ENCODE peak calls at places on chromosome 13, in four cellular contexts. One of them, this sample, is unnamed.

GRCh38 chr13:91133941-91134772 is 213.3 kb upstream of the MIR17HG start:
- DNase-seq in psoas muscle: no peak
- DNase-seq in dorsolateral prefrontal cortex: no peak
- DNase-seq in substantia nigra: no peak
- DNase-seq in this sample: peak

GRCh38 chr13:50512602-50513527 is 330.6 kb downstream of the DLEU7 start:
- DNase-seq in psoas muscle: peak
- DNase-seq in dorsolateral prefrontal cortex: no peak
- DNase-seq in substantia nigra: no peak
- DNase-seq in this sample: peak

GRCh38 chr13:109910131-109910530 is 123.7 kb upstream of the IRS2 start:
- DNase-seq in psoas muscle: no peak
- DNase-seq in dorsolateral prefrontal cortex: no peak
- DNase-seq in substantia nigra: no peak
- DNase-seq in this sample: no peak

GRCh38 chr13:99256283-99256682 is 1.9 kb downstream of the GPR18 start:
- DNase-seq in psoas muscle: no peak
- DNase-seq in dorsolateral prefrontal cortex: no peak
- DNase-seq in substantia nigra: no peak
- DNase-seq in this sample: no peak

GRCh38 chr13:108483981-108484380 is 145.4 kb upstream of the MYO16 start:
- DNase-seq in psoas muscle: no peak
- DNase-seq in dorsolateral prefrontal cortex: no peak
- DNase-seq in substantia nigra: no peak
- DNase-seq in this sample: no peak

GRCh38 chr13:71882120-71882519 is 15.1 kb upstream of the DACH1 start:
- DNase-seq in psoas muscle: no peak
- DNase-seq in dorsolateral prefrontal cortex: no peak
- DNase-seq in substantia nigra: no peak
- DNase-seq in this sample: no peak

GRCh38 chr13:28558126-28558525 is 63.2 kb upstream of the FLT1 start:
- DNase-seq in psoas muscle: no peak
- DNase-seq in dorsolateral prefrontal cortex: no peak
- DNase-seq in substantia nigra: no peak
- DNase-seq in this sample: no peak

GRCh38 chr13:28355046-28355821 is 139.7 kb downstream of the FLT1 start:
- DNase-seq in psoas muscle: no peak
- DNase-seq in dorsolateral prefrontal cortex: no peak
- DNase-seq in substantia nigra: no peak
- DNase-seq in this sample: no peak

GRCh38 chr13:35479691-35480090 is 3.2 kb upstream of the MAB21L1 start:
- DNase-seq in psoas muscle: no peak
- DNase-seq in dorsolateral prefrontal cortex: no peak
- DNase-seq in substantia nigra: no peak
- DNase-seq in this sample: no peak

GRCh38 chr13:43786766-43787517 is at the start of gene ENOX1:
- DNase-seq in psoas muscle: peak
- DNase-seq in dorsolateral prefrontal cortex: peak
- DNase-seq in substantia nigra: peak
- DNase-seq in this sample: peak

GRCh38 chr13:42333613-42334328 is 61.8 kb downstream of the AKAP11 start:
- DNase-seq in psoas muscle: no peak
- DNase-seq in dorsolateral prefrontal cortex: no peak
- DNase-seq in substantia nigra: no peak
- DNase-seq in this sample: no peak

GRCh38 chr13:59494560-59494970 is 669.2 kb downstream of the DIAPH3 start:
- DNase-seq in psoas muscle: no peak
- DNase-seq in dorsolateral prefrontal cortex: no peak
- DNase-seq in substantia nigra: no peak
- DNase-seq in this sample: peak

GRCh38 chr13:105048685-105049084 is 1486.8 kb downstream of the EFNB2 start:
- DNase-seq in psoas muscle: no peak
- DNase-seq in dorsolateral prefrontal cortex: no peak
- DNase-seq in substantia nigra: no peak
- DNase-seq in this sample: no peak

GRCh38 chr13:86870388-86870966 is 800.7 kb upstream of the SLITRK5 start:
- DNase-seq in psoas muscle: no peak
- DNase-seq in dorsolateral prefrontal cortex: no peak
- DNase-seq in substantia nigra: no peak
- DNase-seq in this sample: no peak

GRCh38 chr13:49298903-49299605 is 51.3 kb downstream of the CDADC1 start:
- DNase-seq in psoas muscle: no peak
- DNase-seq in dorsolateral prefrontal cortex: no peak
- DNase-seq in substantia nigra: no peak
- DNase-seq in this sample: no peak

GRCh38 chr13:32894589-32895001 is 121.6 kb upstream of the KL start:
- DNase-seq in psoas muscle: no peak
- DNase-seq in dorsolateral prefrontal cortex: no peak
- DNase-seq in substantia nigra: no peak
- DNase-seq in this sample: no peak

GRCh38 chr13:104592127-104592526 is 1525.9 kb upstream of the SLC10A2 start:
- DNase-seq in psoas muscle: no peak
- DNase-seq in dorsolateral prefrontal cortex: no peak
- DNase-seq in substantia nigra: no peak
- DNase-seq in this sample: no peak

GRCh38 chr13:63938851-63939250 is 2523.2 kb upstream of the PCDH20 start:
- DNase-seq in psoas muscle: no peak
- DNase-seq in dorsolateral prefrontal cortex: no peak
- DNase-seq in substantia nigra: no peak
- DNase-seq in this sample: no peak

GRCh38 chr13:51635137-51635878 is 51.0 kb downstream of the WDFY2 start:
- DNase-seq in psoas muscle: no peak
- DNase-seq in dorsolateral prefrontal cortex: no peak
- DNase-seq in substantia nigra: no peak
- DNase-seq in this sample: no peak
- H3K27ac ChIP-seq in psoas muscle: no peak
- H3K27ac ChIP-seq in dorsolateral prefrontal cortex: peak
- H3K27ac ChIP-seq in substantia nigra: peak
- H3K27ac ChIP-seq in this sample: no peak

GRCh38 chr13:45468676-45469075 is 3.9 kb downstream of the COG3 start:
- DNase-seq in psoas muscle: no peak
- DNase-seq in dorsolateral prefrontal cortex: no peak
- DNase-seq in substantia nigra: no peak
- DNase-seq in this sample: no peak

GRCh38 chr13:45464687-45465453 is at the start of gene COG3:
- DNase-seq in psoas muscle: peak
- DNase-seq in dorsolateral prefrontal cortex: peak
- DNase-seq in substantia nigra: peak
- DNase-seq in this sample: peak

GRCh38 chr13:45466359-45466758 is 1.6 kb downstream of the COG3 start:
- DNase-seq in psoas muscle: no peak
- DNase-seq in dorsolateral prefrontal cortex: no peak
- DNase-seq in substantia nigra: no peak
- DNase-seq in this sample: no peak

DNA sequence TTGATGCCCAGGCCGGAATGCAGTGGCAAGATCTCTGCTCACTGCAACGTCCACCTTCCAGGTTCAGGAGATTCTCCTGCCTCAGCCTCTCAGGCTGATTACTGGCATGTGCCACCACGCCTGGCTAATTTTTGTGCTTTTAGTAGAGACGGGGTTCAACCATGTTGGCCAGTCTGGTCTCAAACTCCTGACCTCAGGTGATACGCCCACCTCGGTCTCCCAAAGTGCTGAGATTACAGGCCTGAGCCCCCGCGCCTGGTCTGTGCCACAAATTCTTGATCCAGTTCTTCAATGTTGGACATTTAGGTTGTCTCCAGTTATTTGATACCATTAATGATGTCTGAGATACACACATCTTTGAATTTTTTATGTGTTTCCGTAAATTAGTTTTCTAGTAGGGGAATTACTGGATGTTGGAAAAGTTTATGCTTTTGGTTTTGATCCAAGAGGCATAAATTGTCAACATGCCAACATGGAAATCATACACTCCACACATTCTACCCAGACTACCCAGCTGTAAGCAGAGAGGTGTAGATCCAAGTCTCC is 525 bp upstream of the COG3 start:
- DNase-seq in psoas muscle: no peak
- DNase-seq in dorsolateral prefrontal cortex: no peak
- DNase-seq in substantia nigra: no peak
- DNase-seq in this sample: no peak
- H3K27ac ChIP-seq in psoas muscle: peak
- H3K27ac ChIP-seq in dorsolateral prefrontal cortex: peak
- H3K27ac ChIP-seq in substantia nigra: peak
- H3K27ac ChIP-seq in this sample: peak

GRCh38 chr13:111160648-111161047 is 45.5 kb downstream of the ARHGEF7 start:
- DNase-seq in psoas muscle: no peak
- DNase-seq in dorsolateral prefrontal cortex: no peak
- DNase-seq in substantia nigra: no peak
- DNase-seq in this sample: no peak

GRCh38 chr13:111159362-111160320 is 44.5 kb downstream of the ARHGEF7 start:
- DNase-seq in psoas muscle: no peak
- DNase-seq in dorsolateral prefrontal cortex: no peak
- DNase-seq in substantia nigra: no peak
- DNase-seq in this sample: no peak

GRCh38 chr13:111161601-111162600 is 46.8 kb downstream of the ARHGEF7 start:
- DNase-seq in psoas muscle: no peak
- DNase-seq in dorsolateral prefrontal cortex: no peak
- DNase-seq in substantia nigra: no peak
- DNase-seq in this sample: no peak

GRCh38 chr13:111156421-111156820 is 41.3 kb downstream of the ARHGEF7 start:
- DNase-seq in psoas muscle: no peak
- DNase-seq in dorsolateral prefrontal cortex: no peak
- DNase-seq in substantia nigra: no peak
- DNase-seq in this sample: no peak

GRCh38 chr13:111158136-111158805 is 43.2 kb downstream of the ARHGEF7 start:
- DNase-seq in psoas muscle: no peak
- DNase-seq in dorsolateral prefrontal cortex: no peak
- DNase-seq in substantia nigra: no peak
- DNase-seq in this sample: no peak
- H3K27ac ChIP-seq in psoas muscle: peak
- H3K27ac ChIP-seq in dorsolateral prefrontal cortex: no peak
- H3K27ac ChIP-seq in substantia nigra: no peak
- H3K27ac ChIP-seq in this sample: no peak

DNA sequence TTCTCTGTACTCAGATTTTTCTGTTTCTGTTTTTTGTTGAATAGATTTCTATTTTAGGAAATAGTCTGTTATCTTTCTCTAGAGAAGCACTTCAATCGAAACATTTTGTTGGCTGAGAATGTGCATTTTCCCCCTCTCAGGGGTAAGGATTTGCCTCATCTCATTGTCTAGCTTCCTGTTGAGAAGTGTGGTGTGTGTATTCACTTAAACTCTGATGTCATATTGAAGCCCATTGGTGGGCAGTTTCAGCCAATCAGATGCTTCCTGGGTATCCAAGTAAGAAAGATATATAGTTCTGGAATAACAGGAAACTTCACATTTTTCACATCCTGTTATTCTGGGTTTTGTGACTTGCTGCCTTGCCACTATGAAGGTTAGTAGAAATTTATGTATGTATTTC is 87.6 kb downstream of the ARHGEF7 start:
- DNase-seq in psoas muscle: no peak
- DNase-seq in dorsolateral prefrontal cortex: no peak
- DNase-seq in substantia nigra: no peak
- DNase-seq in this sample: no peak
- H3K27ac ChIP-seq in psoas muscle: peak
- H3K27ac ChIP-seq in dorsolateral prefrontal cortex: peak
- H3K27ac ChIP-seq in substantia nigra: no peak
- H3K27ac ChIP-seq in this sample: peak